ENCODE peak calls at places on chromosome 15, in nine cellular contexts. B, A, X, F, S, L, V, H and Q are unnamed samples.

GRCh38 chr15:64690578-64691296 is 84.7 kb downstream of the RBPMS2 start:
- DNase-seq in L (no peak), B (no peak), A (no peak), S (no peak), F (no peak), H (no peak), X (no peak), V (no peak), Q (no peak)

GRCh38 chr15:65653781-65654521 is 32.2 kb downstream of the SLC24A1 start:
- DNase-seq in F (no peak), A (no peak), H (no peak), S (no peak), X (no peak), V (no peak), L (peak; percentile 50), B (no peak), Q (no peak)

GRCh38 chr15:29698030-29698701 is 124.1 kb downstream of the TJP1 start:
- DNase-seq in F (no peak), B (no peak), V (no peak), X (no peak), S (no peak), L (peak; percentile 50), H (no peak), A (no peak), Q (no peak)

GRCh38 chr15:38085931-38086562 is 151.6 kb downstream of the TMCO5A start:
- DNase-seq in F (no peak), L (no peak), X (no peak), V (no peak), S (no peak), H (no peak), B (no peak), A (no peak), Q (no peak)

GRCh38 chr15:51359981-51360380 is 18.5 kb downstream of the GLDN start:
- DNase-seq in F (no peak), V (no peak), B (no peak), X (no peak), H (no peak), L (no peak), A (no peak), S (no peak), Q (no peak)

GRCh38 chr15:99480223-99480810 is 85.5 kb upstream of the MEF2A start:
- DNase-seq in B (no peak), S (no peak), L (no peak), F (no peak), A (no peak), H (no peak), V (no peak), X (no peak), Q (no peak)

GRCh38 chr15:56291741-56292140 is 48.1 kb upstream of the RFX7 start:
- DNase-seq in B (no peak), H (no peak), S (no peak), F (no peak), A (no peak), L (no peak), V (no peak), X (no peak), Q (no peak)

GRCh38 chr15:83435202-83435601 is 11.9 kb upstream of the SH3GL3 start:
- DNase-seq in A (no peak), H (no peak), V (no peak), S (no peak), F (no peak), L (peak; percentile 40), B (no peak), X (no peak), Q (no peak)

GRCh38 chr15:73989001-73989798 is 2.9 kb downstream of the STOML1 start:
- DNase-seq in S (no peak), X (no peak), H (no peak), B (no peak), A (no peak), V (no peak), F (no peak), L (peak; percentile 79), Q (no peak)

GRCh38 chr15:25717861-25718504 is 145.1 kb downstream of the ATP10A start:
- DNase-seq in L (no peak), F (no peak), S (no peak), H (peak; percentile 25), A (no peak), V (no peak), X (no peak), B (no peak), Q (no peak)

GRCh38 chr15:25719101-25719985 is 143.8 kb downstream of the ATP10A start:
- DNase-seq in H (no peak), V (no peak), X (no peak), S (no peak), F (no peak), A (no peak), L (no peak), B (no peak), Q (no peak)

GRCh38 chr15:25717116-25717755 is 145.9 kb downstream of the ATP10A start:
- DNase-seq in V (no peak), X (no peak), L (peak; percentile 43), B (no peak), A (no peak), S (no peak), F (no peak), H (no peak), Q (no peak)

GRCh38 chr15:25716414-25717102 is 146.6 kb downstream of the ATP10A start:
- DNase-seq in S (no peak), A (no peak), L (no peak), X (no peak), F (no peak), H (no peak), B (no peak), V (no peak), Q (no peak)

DNA sequence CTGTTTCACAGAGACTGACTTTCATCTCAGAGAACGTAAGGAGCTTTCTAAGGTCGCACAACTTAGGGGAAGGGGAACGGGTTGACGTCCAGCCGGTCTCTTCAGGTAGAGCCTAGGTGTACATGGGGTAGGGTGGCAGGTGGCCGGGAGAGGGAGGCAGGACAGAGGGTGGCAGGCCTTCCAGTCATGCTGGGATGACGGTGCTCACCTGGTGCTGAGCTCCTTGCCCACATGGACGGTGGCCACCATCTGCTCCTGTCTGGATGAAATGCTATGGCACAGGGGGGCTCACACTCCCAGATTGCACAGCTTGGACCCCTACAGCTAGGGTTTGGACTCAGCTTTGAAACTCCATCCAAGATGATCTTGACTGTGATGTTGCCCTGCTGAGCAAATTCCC is 144.5 kb downstream of the ATP10A start:
- DNase-seq in H (peak; percentile 20), V (no peak), B (no peak), A (no peak), X (no peak), L (no peak), F (no peak), S (no peak), Q (no peak)
- H3K27me3 ChIP-seq in H (no peaks in the 10 kb centered on the region), V (no peaks in the 10 kb centered on the region), B (no peaks in the 10 kb centered on the region), A (no peaks in the 10 kb centered on the region), X (no peaks in the 10 kb centered on the region), L (no peaks in the 10 kb centered on the region), F (no peaks in the 10 kb centered on the region), S (no peaks in the 10 kb centered on the region), Q (no peaks in the 10 kb centered on the region)

DNA sequence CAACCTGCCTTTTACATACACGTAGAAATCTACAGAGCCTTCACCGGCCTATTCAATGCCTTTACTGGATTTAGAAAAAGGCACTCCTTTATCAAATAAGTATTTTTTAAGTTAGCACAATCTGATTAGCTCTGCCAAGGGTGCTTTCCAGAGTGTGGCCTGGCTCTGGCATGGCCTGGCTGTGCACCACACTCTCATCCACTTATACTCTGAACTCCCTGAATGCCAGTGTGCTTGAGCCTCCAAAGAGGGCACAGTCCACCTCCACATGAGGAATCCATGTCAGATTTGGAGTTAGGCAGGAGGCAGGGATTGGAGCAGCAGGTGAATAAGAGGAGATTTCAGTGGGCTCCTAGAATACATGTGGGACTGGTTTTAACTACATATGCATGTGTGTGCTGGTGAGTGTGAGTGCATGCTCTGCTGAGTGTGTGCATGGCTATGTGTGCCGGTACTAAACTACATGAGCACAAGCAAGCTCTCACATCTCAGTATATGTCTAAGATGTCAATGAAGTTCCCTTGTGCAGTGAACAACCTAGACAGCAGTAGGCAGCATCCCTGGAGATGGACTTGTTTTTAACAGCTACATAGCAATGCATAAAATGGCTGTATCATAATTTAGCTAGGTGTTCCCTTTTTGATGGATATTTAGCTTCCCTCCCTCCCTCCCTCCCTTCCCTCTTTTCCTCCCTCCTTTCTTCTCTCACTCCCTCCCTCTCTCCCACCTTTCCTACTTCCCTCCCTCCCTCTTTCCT is 17.8 kb upstream of the ZFAND6 start:
- DNase-seq in L (no peak), X (no peak), V (no peak), H (no peak), S (no peak), A (no peak), F (no peak), B (no peak), Q (no peak)
- H3K27me3 ChIP-seq in L (no peaks in the 10 kb centered on the region), X (no peaks in the 10 kb centered on the region), V (no peaks in the 10 kb centered on the region), H (no peaks in the 10 kb centered on the region), S (no peaks in the 10 kb centered on the region), A (no peaks in the 10 kb centered on the region), F (no peaks in the 10 kb centered on the region), B (no peaks in the 10 kb centered on the region), Q (no peaks in the 10 kb centered on the region)

GRCh38 chr15:76341366-76342045 is 4.9 kb downstream of the ISL2 start:
- DNase-seq in V (no peak), L (no peak), H (no peak), S (peak; percentile 54), F (no peak), A (no peak), B (no peak), X (no peak), Q (no peak)

GRCh38 chr15:76340198-76340801 is 3.7 kb downstream of the ISL2 start:
- DNase-seq in X (no peak), F (no peak), A (no peak), S (peak; percentile 50), V (no peak), B (no peak), H (no peak), L (peak; percentile 55), Q (no peak)

GRCh38 chr15:76343313-76343996 is 6.9 kb downstream of the ISL2 start:
- DNase-seq in F (no peak), X (no peak), L (no peak), V (no peak), S (no peak), H (no peak), A (no peak), B (no peak), Q (peak; percentile 11)

GRCh38 chr15:76340802-76341365 is 4.3 kb downstream of the ISL2 start:
- DNase-seq in L (no peak), S (peak; percentile 73), A (no peak), X (no peak), B (peak; percentile 34), V (no peak), F (no peak), H (no peak), Q (peak; percentile 52)

DNA sequence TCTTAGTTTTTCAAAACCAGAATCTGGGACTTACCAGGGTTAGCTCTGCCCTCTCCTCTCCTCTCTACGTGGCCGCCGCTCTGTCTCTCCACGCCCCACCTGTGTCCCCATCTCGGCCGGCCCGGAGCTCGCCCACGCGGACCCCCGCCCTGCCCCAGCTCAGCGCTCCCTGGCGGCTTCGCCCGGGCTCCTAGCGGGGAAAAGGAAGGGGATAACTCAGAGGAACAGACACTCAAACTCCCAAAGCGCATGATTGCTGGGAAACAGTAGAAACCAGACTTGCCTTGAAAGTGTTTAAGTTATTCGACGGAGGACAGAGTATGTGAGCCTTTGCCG is 5.4 kb downstream of the ISL2 start:
- DNase-seq in H (no peak), V (no peak), X (no peak), F (no peak), S (no peak), B (no peak), A (no peak), L (no peak), Q (no peak)
- H3K27me3 ChIP-seq in H (peaks cover 77% of the 10 kb centered on the region), V (peaks cover 48% of the 10 kb centered on the region), X (peaks cover 81% of the 10 kb centered on the region), F (peaks cover 81% of the 10 kb centered on the region), S (peaks cover 100% of the 10 kb centered on the region), B (peaks cover 84% of the 10 kb centered on the region), A (peaks cover 82% of the 10 kb centered on the region), L (peaks cover 90% of the 10 kb centered on the region), Q (peaks cover 71% of the 10 kb centered on the region)

GRCh38 chr15:76342382-76343201 is 6.0 kb downstream of the ISL2 start:
- DNase-seq in A (no peak), L (no peak), X (no peak), F (no peak), H (no peak), B (no peak), V (no peak), S (no peak), Q (no peak)
- H3K27me3 ChIP-seq in A (peaks cover 76% of the 10 kb centered on the region), L (peaks cover 85% of the 10 kb centered on the region), X (peaks cover 80% of the 10 kb centered on the region), F (peaks cover 78% of the 10 kb centered on the region), H (peaks cover 72% of the 10 kb centered on the region), B (peaks cover 82% of the 10 kb centered on the region), V (peaks cover 46% of the 10 kb centered on the region), S (peaks cover 100% of the 10 kb centered on the region), Q (peaks cover 71% of the 10 kb centered on the region)